ENCODE peak calls at places on chromosomes 16 and 17, in five cellular contexts. X is psoas muscle, B is progenitor cell of endocrine pancreas, Q is astrocyte of the cerebellum, F is fibroblast of the aortic adventitia. Y is an unnamed sample.

GRCh38 chr16:83023011-83023410 is 396.2 kb downstream of the CDH13 start:
- DNase-seq in Q (no peak), X (no peak), B (no peak), F (no peak), Y (no peak)

GRCh38 chr17:382644-383533 is 30.3 kb upstream of the RPH3AL start:
- DNase-seq in Q (no peak), F (peak), X (no peak), B (no peak), Y (peak)

GRCh38 chr16:23505180-23505665 is 5.1 kb downstream of the GGA2 start:
- DNase-seq in Q (peak), B (no peak), F (no peak), X (no peak), Y (no peak)

GRCh38 chr16:87765473-87765775 is 362 bp downstream of the KLHDC4 start:
- DNase-seq in X (no peak), B (no peak), Q (no peak), F (no peak), Y (no peak)

GRCh38 chr17:65742433-65743312 is 181.2 kb upstream of the AXIN2 start:
- DNase-seq in X (no peak), B (no peak), F (peak), Q (peak), Y (no peak)

GRCh38 chr16:525520-526180 is 1.9 kb upstream of the CAPN15 start:
- DNase-seq in B (no peak), F (peak), Q (peak), X (no peak), Y (no peak)

GRCh38 chr17:42221886-42222745 is 27.8 kb upstream of the GHDC start:
- DNase-seq in Q (no peak), F (peak), X (no peak), B (no peak), Y (peak)

GRCh38 chr16:1377406-1378010 is 25.8 kb downstream of the GNPTG start:
- DNase-seq in B (no peak), F (no peak), Q (no peak), X (no peak), Y (no peak)

GRCh38 chr16:64478258-64478906 is 643.5 kb downstream of the CDH11 start:
- DNase-seq in X (no peak), B (no peak), Q (peak), F (peak), Y (no peak)

GRCh38 chr17:77675816-77676799 is 282.4 kb upstream of the TNRC6C start:
- DNase-seq in F (peak), X (no peak), B (no peak), Q (no peak), Y (no peak)

GRCh38 chr17:36768355-36768754 is 167.0 kb downstream of the MRM1 start:
- DNase-seq in Q (no peak), X (no peak), F (no peak), B (no peak), Y (no peak)

GRCh38 chr16:8589293-8590160 is 784 bp downstream of the TMEM114 start:
- DNase-seq in X (no peak), B (peak), Q (no peak), F (no peak), Y (no peak)

GRCh38 chr16:66342294-66342900 is 24.1 kb upstream of the CDH5 start:
- DNase-seq in F (no peak), B (peak), Q (no peak), X (no peak), Y (peak)

GRCh38 chr16:88798772-88799455 is 4.7 kb upstream of the CDT1 start:
- DNase-seq in X (no peak), B (no peak), F (no peak), Q (no peak), Y (no peak)
- TF ChIP-seq CTCF in X (no peak), B (no peak), F (no peak), Q (no peak), Y (no peak)

GRCh38 chr17:47213540-47213939 is 4.4 kb downstream of the MYL4 start:
- DNase-seq in B (no peak), X (no peak), Q (no peak), F (no peak), Y (no peak)
- TF ChIP-seq CTCF in B (no peak), X (no peak), Q (no peak), F (no peak), Y (no peak)

GRCh38 chr17:49708515-49709161 is 874 bp upstream of the SLC35B1 start:
- DNase-seq in B (no peak), F (peak), X (no peak), Q (no peak), Y (no peak)

GRCh38 chr17:49705254-49705653 is 2.5 kb downstream of the SLC35B1 start:
- DNase-seq in B (no peak), Q (no peak), X (no peak), F (no peak), Y (no peak)

GRCh38 chr17:49707608-49708514 is at the start of gene SLC35B1:
- DNase-seq in Q (peak), X (peak), B (peak), F (peak), Y (peak)

GRCh38 chr17:49703557-49704277 is 4.0 kb downstream of the SLC35B1 start:
- DNase-seq in B (no peak), Q (peak), X (no peak), F (peak), Y (peak)

DNA sequence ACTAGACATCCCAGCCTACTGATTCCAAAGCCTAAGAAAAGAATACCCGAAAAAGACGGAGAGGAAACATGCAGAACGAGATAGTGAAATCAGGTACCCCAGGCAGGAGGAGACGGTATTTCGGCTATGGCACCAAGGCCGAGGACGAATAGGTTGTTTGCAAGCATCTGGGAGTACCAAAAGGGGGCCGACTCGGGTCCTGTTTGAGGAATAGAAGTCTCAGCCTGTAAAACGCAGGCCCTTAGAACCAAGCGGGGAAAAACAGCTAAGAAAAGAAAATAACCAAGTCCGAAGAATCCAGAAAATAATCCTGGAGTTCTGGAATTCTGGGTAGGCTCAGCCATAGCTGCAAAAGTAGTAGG is 537 bp downstream of the SLC35B1 start:
- DNase-seq in X (no peak), F (peak), Q (no peak), B (no peak), Y (no peak)
- TF ChIP-seq CTCF in X (no peak), F (peak), Q (no peak), B (no peak), Y (no peak)

GRCh38 chr17:79369001-79369400 is 241.8 kb downstream of the RBFOX3 start:
- DNase-seq in F (no peak), Q (no peak), B (no peak), X (peak), Y (no peak)
- TF ChIP-seq CTCF in F (no peak), Q (no peak), B (no peak), X (no peak), Y (no peak)

DNA sequence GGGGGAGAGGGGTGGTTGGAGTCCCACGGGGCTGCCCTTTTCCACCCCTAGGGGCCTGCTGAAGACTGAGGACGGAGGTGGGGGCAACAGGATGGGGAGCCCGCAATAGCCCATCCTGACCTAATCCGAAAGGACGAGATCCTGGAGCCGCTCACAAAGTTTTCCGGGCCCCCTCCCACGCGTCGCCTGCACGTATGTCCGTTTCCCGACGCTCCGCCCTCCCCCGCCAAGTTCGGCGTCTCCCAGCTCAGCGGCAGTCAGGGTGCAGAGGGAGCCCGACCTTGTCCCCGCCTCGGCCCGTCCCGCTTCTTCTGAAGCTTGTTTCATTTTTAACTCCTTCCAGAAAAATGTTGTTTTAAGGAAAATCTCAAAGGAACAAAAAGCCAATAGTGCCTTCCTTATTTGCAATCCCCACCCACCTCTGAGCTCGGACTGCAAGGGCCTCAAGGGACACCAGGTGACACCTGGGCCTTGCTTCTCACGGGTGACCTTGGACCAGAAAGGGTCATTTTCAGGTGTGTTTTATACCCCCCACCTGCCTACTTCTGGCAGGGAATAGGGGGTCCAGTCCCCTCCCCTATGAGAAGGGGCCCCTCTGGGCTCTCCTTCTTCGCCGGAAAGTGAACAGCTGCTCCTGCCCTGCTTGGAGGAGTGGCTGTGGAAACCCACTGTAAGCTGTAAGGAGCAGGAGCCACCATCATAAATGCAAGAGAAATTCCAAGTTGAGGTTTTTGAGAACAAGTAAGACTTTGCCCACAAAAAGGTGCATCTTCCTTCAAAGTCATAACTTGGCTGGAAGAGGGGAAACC is 3.4 kb upstream of the ZNF423 start:
- DNase-seq in F (peak), X (peak), B (no peak), Q (no peak), Y (no peak)
- TF ChIP-seq CTCF in F (no peak), X (no peak), B (no peak), Q (no peak), Y (no peak)

GRCh38 chr17:51860934-51861561 is 297.5 kb downstream of the CA10 start:
- DNase-seq in X (no peak), Q (no peak), B (peak), F (no peak), Y (peak)
- TF ChIP-seq CTCF in X (peak), Q (peak), B (peak), F (no peak), Y (peak)

GRCh38 chr17:67139784-67140665 is 95.7 kb downstream of the CACNG1 start:
- DNase-seq in Q (no peak), B (no peak), X (no peak), F (peak), Y (no peak)
- TF ChIP-seq CTCF in Q (no peak), B (no peak), X (no peak), F (no peak), Y (no peak)

GRCh38 chr16:75110637-75111513 is 5.7 kb downstream of the LDHD start:
- DNase-seq in X (peak), F (peak), Q (peak), B (peak), Y (peak)

GRCh38 chr16:75111514-75112280 is 4.9 kb downstream of the LDHD start:
- DNase-seq in B (no peak), F (no peak), Q (no peak), X (peak), Y (no peak)

GRCh38 chr16:75107505-75107904 is 9.1 kb downstream of the LDHD start:
- DNase-seq in B (no peak), F (no peak), X (no peak), Q (no peak), Y (no peak)

GRCh38 chr16:75108792-75109731 is 7.5 kb downstream of the LDHD start:
- DNase-seq in B (no peak), X (peak), Q (peak), F (peak), Y (no peak)

GRCh38 chr16:75109732-75110243 is 6.8 kb downstream of the LDHD start:
- DNase-seq in X (peak), B (no peak), Q (no peak), F (no peak), Y (no peak)
- TF ChIP-seq CTCF in X (peak), B (no peak), Q (no peak), F (no peak), Y (no peak)

Y was measured in neural crest cell.